ENCODE peak calls at places on chromosome 12, in six cellular contexts. One of them, this sample, is unnamed.

GRCh38 chr12:67816269-67816668 is 167.7 kb downstream of the DYRK2 start:
- DNase-seq in kidney: no peak
- DNase-seq in upper lobe of right lung: no peak
- DNase-seq in CD8-positive, alpha-beta T cell: no peak
- DNase-seq in heart right ventricle: no peak
- DNase-seq in ovary: no peak
- DNase-seq in this sample: no peak

GRCh38 chr12:724194-724855 is 28.1 kb upstream of the WNK1 start:
- DNase-seq in kidney: no peak
- DNase-seq in upper lobe of right lung: no peak
- DNase-seq in CD8-positive, alpha-beta T cell: no peak
- DNase-seq in heart right ventricle: no peak
- DNase-seq in ovary: no peak
- DNase-seq in this sample: peak; percentile 36

GRCh38 chr12:42791399-42791798 is 201.9 kb upstream of the PRICKLE1 start:
- DNase-seq in kidney: no peak
- DNase-seq in upper lobe of right lung: no peak
- DNase-seq in CD8-positive, alpha-beta T cell: no peak
- DNase-seq in heart right ventricle: no peak
- DNase-seq in ovary: no peak
- DNase-seq in this sample: no peak

GRCh38 chr12:103809154-103809553 is 31.9 kb downstream of the NT5DC3 start:
- DNase-seq in kidney: no peak
- DNase-seq in upper lobe of right lung: no peak
- DNase-seq in CD8-positive, alpha-beta T cell: no peak
- DNase-seq in heart right ventricle: no peak
- DNase-seq in ovary: no peak
- DNase-seq in this sample: no peak

GRCh38 chr12:111578276-111578970 is 20.7 kb downstream of the ATXN2 start:
- DNase-seq in kidney: no peak
- DNase-seq in upper lobe of right lung: no peak
- DNase-seq in CD8-positive, alpha-beta T cell: no peak
- DNase-seq in heart right ventricle: no peak
- DNase-seq in ovary: no peak
- DNase-seq in this sample: no peak

GRCh38 chr12:70292017-70292776 is 49.0 kb downstream of the CNOT2 start:
- DNase-seq in kidney: no peak
- DNase-seq in upper lobe of right lung: no peak
- DNase-seq in CD8-positive, alpha-beta T cell: no peak
- DNase-seq in heart right ventricle: no peak
- DNase-seq in ovary: no peak
- DNase-seq in this sample: no peak

GRCh38 chr12:130026608-130027176 is 122.9 kb upstream of the TMEM132D start:
- DNase-seq in kidney: no peak
- DNase-seq in upper lobe of right lung: no peak
- DNase-seq in CD8-positive, alpha-beta T cell: no peak
- DNase-seq in heart right ventricle: no peak
- DNase-seq in ovary: no peak
- DNase-seq in this sample: peak; percentile 30

GRCh38 chr12:3329361-3329760 is 161.6 kb upstream of the PRMT8 start:
- DNase-seq in kidney: peak; percentile 61
- DNase-seq in upper lobe of right lung: no peak
- DNase-seq in CD8-positive, alpha-beta T cell: no peak
- DNase-seq in heart right ventricle: no peak
- DNase-seq in ovary: no peak
- DNase-seq in this sample: no peak

GRCh38 chr12:27319394-27319793 is 13.2 kb upstream of the BMAL2 start:
- DNase-seq in kidney: no peak
- DNase-seq in upper lobe of right lung: no peak
- DNase-seq in CD8-positive, alpha-beta T cell: no peak
- DNase-seq in heart right ventricle: no peak
- DNase-seq in ovary: no peak
- DNase-seq in this sample: no peak

GRCh38 chr12:124684971-124685688 is 117.7 kb upstream of the NCOR2 start:
- DNase-seq in kidney: peak; percentile 63
- DNase-seq in upper lobe of right lung: no peak
- DNase-seq in CD8-positive, alpha-beta T cell: no peak
- DNase-seq in heart right ventricle: no peak
- DNase-seq in ovary: peak; percentile 67
- DNase-seq in this sample: peak; percentile 60

GRCh38 chr12:27297576-27297975 is 35.1 kb upstream of the BMAL2 start:
- DNase-seq in kidney: no peak
- DNase-seq in upper lobe of right lung: no peak
- DNase-seq in CD8-positive, alpha-beta T cell: no peak
- DNase-seq in heart right ventricle: no peak
- DNase-seq in ovary: no peak
- DNase-seq in this sample: no peak

GRCh38 chr12:70721958-70722357 is 84.7 kb upstream of the PTPRB start:
- DNase-seq in kidney: no peak
- DNase-seq in upper lobe of right lung: no peak
- DNase-seq in CD8-positive, alpha-beta T cell: no peak
- DNase-seq in heart right ventricle: no peak
- DNase-seq in ovary: no peak
- DNase-seq in this sample: no peak

GRCh38 chr12:38664661-38665269 is 240.6 kb downstream of the CPNE8 start:
- DNase-seq in kidney: no peak
- DNase-seq in upper lobe of right lung: no peak
- DNase-seq in CD8-positive, alpha-beta T cell: no peak
- DNase-seq in heart right ventricle: no peak
- DNase-seq in ovary: no peak
- DNase-seq in this sample: no peak
- TF ChIP-seq CTCF in kidney: peak; percentile 36
- TF ChIP-seq CTCF in upper lobe of right lung: peak; percentile 38
- TF ChIP-seq CTCF in CD8-positive, alpha-beta T cell: no peak
- TF ChIP-seq CTCF in heart right ventricle: peak; percentile 19
- TF ChIP-seq CTCF in ovary: no peak
- TF ChIP-seq CTCF in this sample: peak; percentile 48

DNA sequence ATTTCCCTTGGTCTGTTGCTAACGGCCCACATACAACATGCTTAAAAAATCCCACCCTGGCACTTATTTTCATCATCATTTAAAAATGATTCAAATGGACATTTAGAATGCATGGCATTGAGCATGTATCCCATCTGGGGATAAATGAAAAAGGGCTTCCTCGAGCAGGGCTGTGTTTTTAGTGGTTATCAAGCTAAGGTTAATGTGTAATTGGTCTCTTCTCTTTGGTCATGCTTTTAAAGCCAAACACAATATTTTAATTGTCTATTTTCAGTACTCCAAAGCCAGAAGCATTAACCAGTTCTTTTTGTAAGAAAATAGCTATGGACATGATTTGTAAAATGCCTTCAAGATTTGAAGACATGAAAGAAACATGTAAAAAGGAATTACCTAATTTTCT is 1.9 kb upstream of the TRHDE start:
- DNase-seq in kidney: no peak
- DNase-seq in upper lobe of right lung: no peak
- DNase-seq in CD8-positive, alpha-beta T cell: no peak
- DNase-seq in heart right ventricle: no peak
- DNase-seq in ovary: no peak
- DNase-seq in this sample: no peak
- H3K4me3 ChIP-seq in kidney: peak overlapping the region; percentile 81
- H3K4me3 ChIP-seq in upper lobe of right lung: no peak overlapping the region
- H3K4me3 ChIP-seq in CD8-positive, alpha-beta T cell: no peak overlapping the region
- H3K4me3 ChIP-seq in heart right ventricle: no peak overlapping the region
- H3K4me3 ChIP-seq in ovary: no peak overlapping the region
- H3K4me3 ChIP-seq in this sample: no peak overlapping the region

GRCh38 chr12:113359939-113360748 is 1.8 kb downstream of the PLBD2 start:
- DNase-seq in kidney: no peak
- DNase-seq in upper lobe of right lung: no peak
- DNase-seq in CD8-positive, alpha-beta T cell: no peak
- DNase-seq in heart right ventricle: no peak
- DNase-seq in ovary: no peak
- DNase-seq in this sample: peak; percentile 89
- TF ChIP-seq CTCF in kidney: no peak
- TF ChIP-seq CTCF in upper lobe of right lung: no peak
- TF ChIP-seq CTCF in CD8-positive, alpha-beta T cell: no peak
- TF ChIP-seq CTCF in heart right ventricle: no peak
- TF ChIP-seq CTCF in ovary: no peak
- TF ChIP-seq CTCF in this sample: no peak

GRCh38 chr12:113463746-113464743 is 7.6 kb downstream of the LHX5 start:
- DNase-seq in kidney: peak; percentile 48
- DNase-seq in upper lobe of right lung: peak; percentile 58
- DNase-seq in CD8-positive, alpha-beta T cell: no peak
- DNase-seq in heart right ventricle: no peak
- DNase-seq in ovary: no peak
- DNase-seq in this sample: no peak
- H3K4me3 ChIP-seq in kidney: no peak overlapping the region
- H3K4me3 ChIP-seq in upper lobe of right lung: no peak overlapping the region
- H3K4me3 ChIP-seq in CD8-positive, alpha-beta T cell: peak overlapping the region; percentile 23
- H3K4me3 ChIP-seq in heart right ventricle: peak overlapping the region; percentile 34
- H3K4me3 ChIP-seq in ovary: peak overlapping the region; percentile 4
- H3K4me3 ChIP-seq in this sample: no peak overlapping the region

GRCh38 chr12:22670762-22671161 is 45.8 kb downstream of the ETNK1 start:
- DNase-seq in kidney: no peak
- DNase-seq in upper lobe of right lung: no peak
- DNase-seq in CD8-positive, alpha-beta T cell: no peak
- DNase-seq in heart right ventricle: no peak
- DNase-seq in ovary: no peak
- DNase-seq in this sample: no peak
- TF ChIP-seq CTCF in kidney: no peak
- TF ChIP-seq CTCF in upper lobe of right lung: peak; percentile 30
- TF ChIP-seq CTCF in CD8-positive, alpha-beta T cell: no peak
- TF ChIP-seq CTCF in heart right ventricle: no peak
- TF ChIP-seq CTCF in ovary: no peak
- TF ChIP-seq CTCF in this sample: peak; percentile 29

GRCh38 chr12:53674977-53675700 is 744 bp downstream of the ATP5MC2 start:
- DNase-seq in kidney: no peak
- DNase-seq in upper lobe of right lung: no peak
- DNase-seq in CD8-positive, alpha-beta T cell: no peak
- DNase-seq in heart right ventricle: no peak
- DNase-seq in ovary: no peak
- DNase-seq in this sample: no peak

GRCh38 chr12:53683494-53683893 is 7.6 kb upstream of the ATP5MC2 start:
- DNase-seq in kidney: no peak
- DNase-seq in upper lobe of right lung: no peak
- DNase-seq in CD8-positive, alpha-beta T cell: no peak
- DNase-seq in heart right ventricle: no peak
- DNase-seq in ovary: no peak
- DNase-seq in this sample: no peak

GRCh38 chr12:53675701-53676607 is at the start of gene ATP5MC2:
- DNase-seq in kidney: peak; percentile 99
- DNase-seq in upper lobe of right lung: peak; percentile 98
- DNase-seq in CD8-positive, alpha-beta T cell: peak; percentile 97
- DNase-seq in heart right ventricle: peak; percentile 96
- DNase-seq in ovary: peak; percentile 97
- DNase-seq in this sample: peak; percentile 97

GRCh38 chr12:53676715-53677611 is 1.1 kb upstream of the ATP5MC2 start:
- DNase-seq in kidney: peak; percentile 78
- DNase-seq in upper lobe of right lung: peak; percentile 73
- DNase-seq in CD8-positive, alpha-beta T cell: no peak
- DNase-seq in heart right ventricle: peak; percentile 43
- DNase-seq in ovary: peak; percentile 66
- DNase-seq in this sample: peak; percentile 48

GRCh38 chr12:53677612-53678133 is 1.8 kb upstream of the ATP5MC2 start:
- DNase-seq in kidney: no peak
- DNase-seq in upper lobe of right lung: no peak
- DNase-seq in CD8-positive, alpha-beta T cell: no peak
- DNase-seq in heart right ventricle: no peak
- DNase-seq in ovary: no peak
- DNase-seq in this sample: no peak
- H3K4me3 ChIP-seq in kidney: peak overlapping the region; percentile 80
- H3K4me3 ChIP-seq in upper lobe of right lung: peak overlapping the region; percentile 83
- H3K4me3 ChIP-seq in CD8-positive, alpha-beta T cell: peak overlapping the region; percentile 67
- H3K4me3 ChIP-seq in heart right ventricle: peak overlapping the region; percentile 79
- H3K4me3 ChIP-seq in ovary: peak overlapping the region; percentile 90
- H3K4me3 ChIP-seq in this sample: no peak overlapping the region

GRCh38 chr12:24931666-24932405 is 17.1 kb downstream of the BCAT1 start:
- DNase-seq in kidney: no peak
- DNase-seq in upper lobe of right lung: no peak
- DNase-seq in CD8-positive, alpha-beta T cell: no peak
- DNase-seq in heart right ventricle: no peak
- DNase-seq in ovary: no peak
- DNase-seq in this sample: peak; percentile 18

GRCh38 chr12:24933694-24934407 is 15.1 kb downstream of the BCAT1 start:
- DNase-seq in kidney: no peak
- DNase-seq in upper lobe of right lung: no peak
- DNase-seq in CD8-positive, alpha-beta T cell: no peak
- DNase-seq in heart right ventricle: no peak
- DNase-seq in ovary: no peak
- DNase-seq in this sample: no peak

GRCh38 chr12:24928131-24928530 is 20.8 kb downstream of the BCAT1 start:
- DNase-seq in kidney: no peak
- DNase-seq in upper lobe of right lung: no peak
- DNase-seq in CD8-positive, alpha-beta T cell: no peak
- DNase-seq in heart right ventricle: no peak
- DNase-seq in ovary: no peak
- DNase-seq in this sample: no peak

GRCh38 chr12:24929953-24930352 is 18.9 kb downstream of the BCAT1 start:
- DNase-seq in kidney: no peak
- DNase-seq in upper lobe of right lung: no peak
- DNase-seq in CD8-positive, alpha-beta T cell: no peak
- DNase-seq in heart right ventricle: no peak
- DNase-seq in ovary: no peak
- DNase-seq in this sample: no peak
- TF ChIP-seq CTCF in kidney: no peak
- TF ChIP-seq CTCF in upper lobe of right lung: no peak
- TF ChIP-seq CTCF in CD8-positive, alpha-beta T cell: no peak
- TF ChIP-seq CTCF in heart right ventricle: no peak
- TF ChIP-seq CTCF in ovary: no peak
- TF ChIP-seq CTCF in this sample: no peak